ENCODE peak calls at places on chromosome 11, in six cellular contexts. R is AG04450; V is CD4-positive, alpha-beta memory T cell; X is colonic mucosa; E is endodermal cell; A is mesenchymal stem cell. O is an unnamed sample. For H3K27me3, the result is how much of the 10 kb centered on the place peaks cover.

GRCh38 chr11:20337526-20338154 is 25.9 kb upstream of the HTATIP2 start:
- DNase-seq in R (no peak), V (no peak), X (no peak), E (peak), A (peak), O (no peak)

GRCh38 chr11:37512156-37512780 is 914.2 kb upstream of the RAG2 start:
- DNase-seq in R (no peak), V (no peak), X (no peak), E (no peak), A (no peak), O (no peak)

GRCh38 chr11:64660205-64660604 is 62.8 kb downstream of the NRXN2 start:
- DNase-seq in R (no peak), V (no peak), X (no peak), E (no peak), A (no peak), O (no peak)

GRCh38 chr11:6568191-6568918 is 35.1 kb downstream of the RRP8 start:
- DNase-seq in R (peak), V (no peak), X (no peak), E (peak), A (peak), O (no peak)

GRCh38 chr11:9769621-9770020 is 105.7 kb downstream of the SWAP70 start:
- DNase-seq in R (no peak), V (no peak), X (no peak), E (no peak), A (no peak), O (no peak)

GRCh38 chr11:17776213-17776875 is 41.8 kb downstream of the KCNC1 start:
- DNase-seq in R (no peak), V (no peak), X (no peak), E (no peak), A (no peak), O (no peak)

GRCh38 chr11:62721994-62722393 is 5.3 kb downstream of the HNRNPUL2 start:
- DNase-seq in R (no peak), V (no peak), X (no peak), E (no peak), A (peak), O (no peak)

GRCh38 chr11:111427471-111427912 is 48.4 kb upstream of the POU2AF1 start:
- DNase-seq in R (no peak), V (no peak), X (peak), E (peak), A (no peak), O (no peak)

GRCh38 chr11:30825723-30826122 is 239.6 kb upstream of the MPPED2 start:
- DNase-seq in R (no peak), V (no peak), X (no peak), E (no peak), A (no peak), O (no peak)

GRCh38 chr11:111719379-111719778 is 46.8 kb downstream of the PPP2R1B start:
- DNase-seq in R (no peak), V (no peak), X (no peak), E (no peak), A (no peak), O (no peak)

GRCh38 chr11:29200776-29201574 is 815.9 kb downstream of the KCNA4 start:
- DNase-seq in R (no peak), V (no peak), X (peak), E (no peak), A (no peak), O (no peak)

GRCh38 chr11:16098827-16099226 is 257.5 kb downstream of the SOX6 start:
- DNase-seq in R (no peak), V (no peak), X (no peak), E (no peak), A (peak), O (no peak)

GRCh38 chr11:79018371-79018849 is 422.4 kb downstream of the TENM4 start:
- DNase-seq in R (peak), V (no peak), X (no peak), E (peak), A (peak), O (no peak)

GRCh38 chr11:62786318-62787004 is 741 bp upstream of the TMEM179B start:
- DNase-seq in R (no peak), V (peak), X (peak), E (peak), A (peak), O (peak)

GRCh38 chr11:116111546-116111945 is 607.3 kb upstream of the CADM1 start:
- DNase-seq in R (no peak), V (no peak), X (no peak), E (peak), A (no peak), O (no peak)

GRCh38 chr11:63882555-63883242 is 34.3 kb downstream of the RCOR2 start:
- DNase-seq in R (no peak), V (no peak), X (no peak), E (peak), A (no peak), O (no peak)

GRCh38 chr11:6629892-6630631 is 10.8 kb upstream of the TPP1 start:
- DNase-seq in R (no peak), V (no peak), X (peak), E (peak), A (no peak), O (no peak)

GRCh38 chr11:63518548-63518947 is 12.7 kb downstream of the LGALS12 start:
- DNase-seq in R (no peak), V (peak), X (no peak), E (no peak), A (peak), O (no peak)

GRCh38 chr11:118615996-118616395 is 8.6 kb downstream of the PHLDB1 start:
- DNase-seq in R (no peak), V (no peak), X (no peak), E (peak), A (no peak), O (no peak)

GRCh38 chr11:44443836-44444769 is 121.4 kb upstream of the CD82 start:
- DNase-seq in R (no peak), V (no peak), X (no peak), E (peak), A (no peak), O (no peak)
- H3K27me3 ChIP-seq in R (under half), V (under half), X (under half), E (under half), A (under half), O (under half)

DNA sequence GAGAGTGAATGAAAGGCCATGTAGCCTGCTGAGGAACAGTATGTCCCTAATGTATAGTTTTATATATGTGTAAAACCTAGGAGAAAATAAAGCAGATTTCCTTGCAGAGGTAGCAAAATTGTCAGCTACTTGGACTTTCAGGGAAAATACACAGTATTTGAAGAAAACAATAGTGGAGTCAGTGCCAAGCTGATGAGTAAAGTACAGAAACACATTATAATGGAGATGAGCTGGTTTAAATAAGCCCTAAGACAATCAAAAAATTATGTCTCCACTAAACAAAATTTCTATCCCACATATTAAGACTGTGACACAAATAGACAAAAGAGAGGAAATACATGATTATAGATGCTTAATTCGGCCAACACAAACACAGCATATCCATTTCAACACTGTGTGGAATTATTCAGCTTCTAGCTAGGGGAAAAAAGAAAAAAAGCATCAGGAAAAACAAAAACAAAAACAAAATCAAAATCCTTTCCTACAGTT is 76.0 kb downstream of the MAML2 start:
- DNase-seq in R (no peak), V (no peak), X (no peak), E (no peak), A (no peak), O (no peak)
- H3K4me3 ChIP-seq in R (no peak), V (peak), X (no peak), E (no peak), A (no peak), O (no peak)

DNA sequence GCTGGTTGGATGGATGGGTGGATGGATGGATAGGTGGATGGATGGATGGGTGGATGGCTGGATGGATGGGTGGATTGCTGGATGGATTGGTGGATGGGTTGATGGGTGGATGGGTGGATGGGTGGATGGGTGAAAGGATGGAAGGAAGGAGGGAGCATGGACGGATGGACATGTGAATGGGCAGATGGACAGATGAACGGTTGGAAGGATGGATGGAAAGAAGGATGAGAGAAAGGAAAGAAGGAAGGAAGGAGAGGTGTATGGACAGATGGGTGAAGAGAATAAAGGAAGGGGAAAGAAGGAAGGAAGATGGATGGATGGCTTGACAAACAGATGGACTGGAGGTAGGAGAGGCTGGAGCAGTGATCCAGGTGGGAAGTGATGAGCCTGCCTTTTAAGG is 5.4 kb downstream of the FGF3 start:
- DNase-seq in R (no peak), V (no peak), X (no peak), E (no peak), A (no peak), O (no peak)
- H3K27me3 ChIP-seq in R (under half), V (under half), X (under half), E (half or more), A (half or more), O (under half)

GRCh38 chr11:75241906-75242644 is 1.5 kb downstream of the TPBGL start:
- DNase-seq in R (no peak), V (no peak), X (no peak), E (no peak), A (no peak), O (no peak)
- H3K4me3 ChIP-seq in R (peak), V (peak), X (peak), E (no peak), A (peak), O (peak)

GRCh38 chr11:70135142-70136132 is 57.3 kb downstream of the ANO1 start:
- DNase-seq in R (no peak), V (no peak), X (no peak), E (peak), A (no peak), O (no peak)

GRCh38 chr11:70134490-70134889 is 56.4 kb downstream of the ANO1 start:
- DNase-seq in R (no peak), V (no peak), X (no peak), E (no peak), A (no peak), O (no peak)

GRCh38 chr11:70138403-70138802 is 60.3 kb downstream of the ANO1 start:
- DNase-seq in R (no peak), V (no peak), X (no peak), E (no peak), A (no peak), O (no peak)

GRCh38 chr11:70139785-70140410 is 61.8 kb downstream of the ANO1 start:
- DNase-seq in R (no peak), V (no peak), X (no peak), E (no peak), A (no peak), O (no peak)

DNA sequence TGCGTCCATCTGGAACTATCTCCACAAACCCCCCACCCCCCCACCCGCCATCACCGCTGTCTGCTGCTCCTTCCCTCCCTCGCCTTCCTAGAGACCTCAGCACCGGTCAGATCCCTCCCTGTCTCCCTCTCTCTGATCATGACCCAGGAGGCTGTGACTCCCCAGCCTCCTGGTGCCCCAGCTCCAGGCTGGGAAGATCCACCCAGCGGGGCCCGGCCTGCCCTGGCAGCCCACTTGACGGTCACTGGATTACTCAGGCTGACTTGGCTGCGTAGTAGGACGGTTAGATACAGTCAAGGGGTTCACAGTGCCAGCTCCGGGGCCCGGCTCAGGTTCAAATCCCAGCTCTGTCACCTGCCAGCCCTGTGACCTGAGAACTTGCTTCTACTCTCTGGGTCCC is 59.3 kb downstream of the ANO1 start:
- DNase-seq in R (no peak), V (no peak), X (no peak), E (no peak), A (no peak), O (no peak)
- H3K27me3 ChIP-seq in R (under half), V (under half), X (under half), E (under half), A (under half), O (under half)

GRCh38 chr11:12573707-12574106 is 100.5 kb upstream of the TEAD1 start:
- DNase-seq in R (no peak), V (no peak), X (no peak), E (no peak), A (no peak), O (no peak)
- H3K4me3 ChIP-seq in R (no peak), V (no peak), X (no peak), E (no peak), A (no peak), O (no peak)

GRCh38 chr11:93199616-93200015 is 1.8 kb upstream of the SLC36A4 start:
- DNase-seq in R (no peak), V (no peak), X (no peak), E (no peak), A (no peak), O (no peak)

GRCh38 chr11:93196816-93197382 is 892 bp downstream of the SLC36A4 start:
- DNase-seq in R (no peak), V (no peak), X (no peak), E (no peak), A (no peak), O (no peak)

GRCh38 chr11:93197383-93198220 is at the start of gene SLC36A4:
- DNase-seq in R (peak), V (peak), X (peak), E (peak), A (peak), O (peak)

GRCh38 chr11:93194673-93195291 is 3.0 kb downstream of the SLC36A4 start:
- DNase-seq in R (no peak), V (no peak), X (no peak), E (no peak), A (no peak), O (no peak)

DNA sequence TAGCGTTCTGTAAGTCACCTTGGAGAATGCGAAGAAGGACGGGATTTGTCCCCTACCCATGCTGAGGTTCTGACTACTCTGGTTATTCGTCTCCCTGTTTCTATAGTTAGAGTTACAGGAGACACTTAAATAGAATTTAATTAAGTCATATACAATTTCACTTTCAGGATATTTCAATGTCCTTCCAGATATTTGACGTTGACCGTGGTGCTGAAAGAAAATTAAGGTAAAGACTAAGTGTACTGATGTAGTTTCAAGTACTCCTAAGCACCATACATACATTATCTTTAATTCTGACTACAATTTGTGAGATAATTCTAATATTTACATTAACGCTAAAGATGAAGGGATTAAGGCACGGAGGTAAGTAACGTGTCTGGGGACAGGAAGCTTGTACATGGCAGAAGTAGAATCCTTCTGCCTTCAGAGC is 445 bp upstream of the SLC36A4 start:
- DNase-seq in R (no peak), V (no peak), X (no peak), E (no peak), A (peak), O (no peak)
- H3K27me3 ChIP-seq in R (under half), V (under half), X (under half), E (under half), A (under half), O (under half)

GRCh38 chr11:70415642-70416395 is 17.5 kb downstream of the CTTN start:
- DNase-seq in R (no peak), V (no peak), X (no peak), E (no peak), A (no peak), O (no peak)
- H3K4me3 ChIP-seq in R (no peak), V (no peak), X (no peak), E (no peak), A (no peak), O (no peak)

GRCh38 chr11:35418282-35418846 is 994 bp downstream of the SLC1A2 start:
- DNase-seq in R (no peak), V (no peak), X (no peak), E (peak), A (peak), O (no peak)

GRCh38 chr11:35420371-35420770 is 1.0 kb upstream of the SLC1A2 start:
- DNase-seq in R (no peak), V (no peak), X (no peak), E (peak), A (no peak), O (no peak)

GRCh38 chr11:35418847-35419712 is at the start of gene SLC1A2:
- DNase-seq in R (no peak), V (no peak), X (no peak), E (peak), A (peak), O (no peak)

GRCh38 chr11:35415488-35415887 is 3.9 kb downstream of the SLC1A2 start:
- DNase-seq in R (no peak), V (no peak), X (no peak), E (no peak), A (no peak), O (no peak)

GRCh38 chr11:35419713-35420333 is 465 bp upstream of the SLC1A2 start:
- DNase-seq in R (no peak), V (no peak), X (no peak), E (peak), A (peak), O (no peak)
- H3K27me3 ChIP-seq in R (under half), V (under half), X (under half), E (half or more), A (under half), O (under half)